ENCODE peak calls at places on chromosomes 13 and 19, in six cellular contexts. S, X, U, R, G and A are unnamed samples.

GRCh38 chr13:108426893-108427292 is 157.4 kb downstream of the TNFSF13B start:
- DNase-seq in X (no peak), G (no peak), U (no peak), R (no peak), S (no peak), A (no peak)

GRCh38 chr13:21014666-21015170 is 46.7 kb downstream of the LATS2 start:
- DNase-seq in U (peak), R (no peak), X (peak), G (peak), S (peak), A (peak)

GRCh38 chr19:1489463-1489971 is 633 bp downstream of the PCSK4 start:
- DNase-seq in G (no peak), X (no peak), S (no peak), R (no peak), U (no peak), A (no peak)

GRCh38 chr13:27549406-27549981 is 70.8 kb downstream of the LNX2 start:
- DNase-seq in U (no peak), G (no peak), S (no peak), R (no peak), X (no peak), A (no peak)

GRCh38 chr19:41016488-41017071 is 25.5 kb downstream of the CYP2B6 start:
- DNase-seq in S (no peak), G (no peak), R (no peak), X (no peak), U (no peak), A (no peak)

GRCh38 chr13:96214804-96215445 is 125.0 kb downstream of the HS6ST3 start:
- DNase-seq in X (no peak), S (no peak), U (no peak), R (no peak), G (no peak), A (peak)

GRCh38 chr19:1847684-1848398 is 442 bp downstream of the REXO1 start:
- DNase-seq in X (peak), S (no peak), U (no peak), R (no peak), G (peak), A (peak)

GRCh38 chr19:42271861-42272534 is 2.9 kb downstream of the CIC start:
- DNase-seq in G (no peak), S (no peak), X (no peak), R (no peak), U (no peak), A (no peak)

GRCh38 chr19:46355234-46355990 is 8.5 kb downstream of the PPP5C start:
- DNase-seq in X (no peak), S (no peak), G (no peak), U (no peak), R (no peak), A (no peak)

GRCh38 chr13:110726726-110727125 is 13.2 kb downstream of the ING1 start:
- DNase-seq in S (no peak), X (no peak), U (no peak), G (no peak), R (no peak), A (no peak)

GRCh38 chr13:109346060-109346459 is 440.3 kb downstream of the IRS2 start:
- DNase-seq in X (no peak), U (no peak), R (no peak), G (no peak), S (no peak), A (no peak)

GRCh38 chr19:2079865-2080301 is 16.2 kb downstream of the MOB3A start:
- DNase-seq in R (no peak), G (no peak), S (no peak), X (no peak), U (no peak), A (no peak)

GRCh38 chr19:38449518-38449917 is 16.0 kb downstream of the RYR1 start:
- DNase-seq in X (no peak), R (no peak), S (no peak), G (no peak), U (no peak), A (no peak)

GRCh38 chr13:23617551-23618014 is 47.4 kb downstream of the TNFRSF19 start:
- DNase-seq in U (no peak), G (peak), R (no peak), S (no peak), X (peak), A (peak)

GRCh38 chr19:940591-941291 is 14.9 kb downstream of the ARID3A start:
- DNase-seq in G (peak), X (peak), S (peak), R (no peak), U (peak), A (no peak)

GRCh38 chr19:14516746-14517438 is 1.3 kb downstream of the DNAJB1 start:
- DNase-seq in G (peak), X (no peak), U (no peak), R (no peak), S (no peak), A (no peak)

GRCh38 chr13:21929400-21929799 is 258.5 kb downstream of the FGF9 start:
- DNase-seq in R (no peak), U (no peak), X (no peak), G (no peak), S (no peak), A (no peak)

GRCh38 chr19:44951179-44952159 is 3.7 kb upstream of the CLPTM1 start:
- DNase-seq in R (peak), U (peak), X (peak), G (peak), S (peak), A (peak)

GRCh38 chr19:46659151-46660007 is 1.6 kb downstream of the DACT3 start:
- DNase-seq in U (peak), R (no peak), S (no peak), G (peak), X (no peak), A (peak)

GRCh38 chr13:40187324-40187795 is 479.1 kb downstream of the FOXO1 start:
- DNase-seq in S (no peak), R (no peak), G (no peak), U (no peak), X (no peak), A (no peak)

GRCh38 chr19:6065685-6066365 is 44.5 kb downstream of the RFX2 start:
- DNase-seq in X (peak), S (no peak), R (no peak), U (no peak), G (no peak), A (no peak)